ENCODE peak calls at places on chromosomes 7 and 10, in ten cellular contexts. One of them, this sample, is unnamed.

GRCh38 chr10:132560248-132560731 is 22.7 kb downstream of the INPP5A start:
- DNase-seq in activated CD4-positive, alpha-beta T cell treated with anti-CD3 and anti-CD28 coated beads, Interleukin-2, amount 50 U/mL, for 1 hour: no peak
- DNase-seq in NCI-H1105: no peak
- DNase-seq in fibroblast of lung: peak; percentile 33
- DNase-seq in activated naive CD4-positive, alpha-beta T cell treated with Interleukin-2 at 50 U/mL for 16 hours: no peak
- DNase-seq in T-cell: no peak
- DNase-seq in iPS DF 6.9: no peak
- DNase-seq in esophagus muscularis mucosa: no peak
- DNase-seq in transverse colon: no peak
- DNase-seq in HepG2: no peak
- DNase-seq in this sample: no peak

GRCh38 chr10:102405108-102405561 is 9.6 kb downstream of the NFKB2 start:
- DNase-seq in NCI-H1105: no peak
- DNase-seq in T-cell: no peak
- DNase-seq in transverse colon: no peak
- DNase-seq in esophagus muscularis mucosa: no peak
- DNase-seq in fibroblast of lung: no peak
- DNase-seq in iPS DF 6.9: no peak
- DNase-seq in HepG2: no peak
- DNase-seq in activated CD4-positive, alpha-beta T cell treated with anti-CD3 and anti-CD28 coated beads, Interleukin-2, amount 50 U/mL, for 1 hour: no peak
- DNase-seq in activated naive CD4-positive, alpha-beta T cell treated with Interleukin-2 at 50 U/mL for 16 hours: no peak
- DNase-seq in this sample: no peak

GRCh38 chr7:32905175-32905662 is 13.7 kb upstream of the KBTBD2 start:
- DNase-seq in iPS DF 6.9: peak; percentile 66
- DNase-seq in activated CD4-positive, alpha-beta T cell treated with anti-CD3 and anti-CD28 coated beads, Interleukin-2, amount 50 U/mL, for 1 hour: peak; percentile 62
- DNase-seq in esophagus muscularis mucosa: no peak
- DNase-seq in HepG2: no peak
- DNase-seq in fibroblast of lung: peak; percentile 83
- DNase-seq in activated naive CD4-positive, alpha-beta T cell treated with Interleukin-2 at 50 U/mL for 16 hours: peak; percentile 79
- DNase-seq in NCI-H1105: no peak
- DNase-seq in T-cell: peak; percentile 68
- DNase-seq in transverse colon: peak; percentile 27
- DNase-seq in this sample: peak; percentile 90

GRCh38 chr10:987635-987905 is 664 bp upstream of the GTPBP4 start:
- DNase-seq in T-cell: no peak
- DNase-seq in activated CD4-positive, alpha-beta T cell treated with anti-CD3 and anti-CD28 coated beads, Interleukin-2, amount 50 U/mL, for 1 hour: no peak
- DNase-seq in iPS DF 6.9: no peak
- DNase-seq in fibroblast of lung: no peak
- DNase-seq in activated naive CD4-positive, alpha-beta T cell treated with Interleukin-2 at 50 U/mL for 16 hours: no peak
- DNase-seq in esophagus muscularis mucosa: no peak
- DNase-seq in NCI-H1105: no peak
- DNase-seq in HepG2: no peak
- DNase-seq in transverse colon: no peak
- DNase-seq in this sample: no peak

GRCh38 chr7:119562839-119563238 is 710.1 kb upstream of the KCND2 start:
- DNase-seq in esophagus muscularis mucosa: no peak
- DNase-seq in HepG2: no peak
- DNase-seq in fibroblast of lung: no peak
- DNase-seq in transverse colon: no peak
- DNase-seq in activated CD4-positive, alpha-beta T cell treated with anti-CD3 and anti-CD28 coated beads, Interleukin-2, amount 50 U/mL, for 1 hour: no peak
- DNase-seq in NCI-H1105: peak; percentile 59
- DNase-seq in iPS DF 6.9: no peak
- DNase-seq in activated naive CD4-positive, alpha-beta T cell treated with Interleukin-2 at 50 U/mL for 16 hours: no peak
- DNase-seq in T-cell: no peak
- DNase-seq in this sample: no peak

GRCh38 chr7:117110480-117111315 is 157.4 kb downstream of the ST7 start:
- DNase-seq in transverse colon: no peak
- DNase-seq in activated naive CD4-positive, alpha-beta T cell treated with Interleukin-2 at 50 U/mL for 16 hours: peak; percentile 45
- DNase-seq in T-cell: peak; percentile 16
- DNase-seq in fibroblast of lung: no peak
- DNase-seq in iPS DF 6.9: no peak
- DNase-seq in NCI-H1105: no peak
- DNase-seq in activated CD4-positive, alpha-beta T cell treated with anti-CD3 and anti-CD28 coated beads, Interleukin-2, amount 50 U/mL, for 1 hour: peak; percentile 18
- DNase-seq in HepG2: no peak
- DNase-seq in esophagus muscularis mucosa: no peak
- DNase-seq in this sample: no peak

GRCh38 chr7:70696139-70696782 is 435.7 kb upstream of the GALNT17 start:
- DNase-seq in activated naive CD4-positive, alpha-beta T cell treated with Interleukin-2 at 50 U/mL for 16 hours: no peak
- DNase-seq in NCI-H1105: no peak
- DNase-seq in fibroblast of lung: peak; percentile 65
- DNase-seq in T-cell: no peak
- DNase-seq in HepG2: no peak
- DNase-seq in activated CD4-positive, alpha-beta T cell treated with anti-CD3 and anti-CD28 coated beads, Interleukin-2, amount 50 U/mL, for 1 hour: no peak
- DNase-seq in transverse colon: no peak
- DNase-seq in iPS DF 6.9: no peak
- DNase-seq in esophagus muscularis mucosa: no peak
- DNase-seq in this sample: no peak

GRCh38 chr7:140526901-140527664 is 47.8 kb upstream of the MKRN1 start:
- DNase-seq in HepG2: no peak
- DNase-seq in NCI-H1105: no peak
- DNase-seq in T-cell: no peak
- DNase-seq in transverse colon: no peak
- DNase-seq in iPS DF 6.9: no peak
- DNase-seq in activated naive CD4-positive, alpha-beta T cell treated with Interleukin-2 at 50 U/mL for 16 hours: no peak
- DNase-seq in activated CD4-positive, alpha-beta T cell treated with anti-CD3 and anti-CD28 coated beads, Interleukin-2, amount 50 U/mL, for 1 hour: no peak
- DNase-seq in fibroblast of lung: peak; percentile 66
- DNase-seq in esophagus muscularis mucosa: no peak
- DNase-seq in this sample: no peak

GRCh38 chr10:74176380-74177139 is 25.5 kb downstream of the ADK start:
- DNase-seq in T-cell: peak; percentile 96
- DNase-seq in iPS DF 6.9: peak; percentile 92
- DNase-seq in activated naive CD4-positive, alpha-beta T cell treated with Interleukin-2 at 50 U/mL for 16 hours: peak; percentile 98
- DNase-seq in fibroblast of lung: peak; percentile 93
- DNase-seq in activated CD4-positive, alpha-beta T cell treated with anti-CD3 and anti-CD28 coated beads, Interleukin-2, amount 50 U/mL, for 1 hour: peak; percentile 97
- DNase-seq in esophagus muscularis mucosa: peak; percentile 98
- DNase-seq in transverse colon: peak; percentile 96
- DNase-seq in HepG2: peak; percentile 92
- DNase-seq in NCI-H1105: peak; percentile 90
- DNase-seq in this sample: peak; percentile 98

GRCh38 chr10:43236176-43236850 is 30.6 kb downstream of the RASGEF1A start:
- DNase-seq in fibroblast of lung: no peak
- DNase-seq in T-cell: no peak
- DNase-seq in activated naive CD4-positive, alpha-beta T cell treated with Interleukin-2 at 50 U/mL for 16 hours: peak; percentile 1
- DNase-seq in activated CD4-positive, alpha-beta T cell treated with anti-CD3 and anti-CD28 coated beads, Interleukin-2, amount 50 U/mL, for 1 hour: no peak
- DNase-seq in NCI-H1105: no peak
- DNase-seq in esophagus muscularis mucosa: no peak
- DNase-seq in iPS DF 6.9: no peak
- DNase-seq in HepG2: no peak
- DNase-seq in transverse colon: no peak
- DNase-seq in this sample: peak; percentile 33

GRCh38 chr7:72080349-72080766 is 331.8 kb downstream of the CALN1 start:
- DNase-seq in T-cell: no peak
- DNase-seq in transverse colon: no peak
- DNase-seq in esophagus muscularis mucosa: no peak
- DNase-seq in iPS DF 6.9: no peak
- DNase-seq in activated CD4-positive, alpha-beta T cell treated with anti-CD3 and anti-CD28 coated beads, Interleukin-2, amount 50 U/mL, for 1 hour: no peak
- DNase-seq in fibroblast of lung: no peak
- DNase-seq in HepG2: no peak
- DNase-seq in NCI-H1105: no peak
- DNase-seq in activated naive CD4-positive, alpha-beta T cell treated with Interleukin-2 at 50 U/mL for 16 hours: no peak
- DNase-seq in this sample: peak; percentile 62

GRCh38 chr7:100156331-100157068 is 2.0 kb downstream of the TRAPPC14 start:
- DNase-seq in HepG2: no peak
- DNase-seq in NCI-H1105: no peak
- DNase-seq in fibroblast of lung: no peak
- DNase-seq in activated naive CD4-positive, alpha-beta T cell treated with Interleukin-2 at 50 U/mL for 16 hours: no peak
- DNase-seq in iPS DF 6.9: no peak
- DNase-seq in activated CD4-positive, alpha-beta T cell treated with anti-CD3 and anti-CD28 coated beads, Interleukin-2, amount 50 U/mL, for 1 hour: no peak
- DNase-seq in T-cell: no peak
- DNase-seq in esophagus muscularis mucosa: no peak
- DNase-seq in transverse colon: no peak
- DNase-seq in this sample: peak; percentile 54

GRCh38 chr10:15856328-15857000 is 3.8 kb downstream of the MINDY3 start:
- DNase-seq in activated CD4-positive, alpha-beta T cell treated with anti-CD3 and anti-CD28 coated beads, Interleukin-2, amount 50 U/mL, for 1 hour: no peak
- DNase-seq in T-cell: no peak
- DNase-seq in transverse colon: no peak
- DNase-seq in esophagus muscularis mucosa: no peak
- DNase-seq in iPS DF 6.9: no peak
- DNase-seq in fibroblast of lung: no peak
- DNase-seq in activated naive CD4-positive, alpha-beta T cell treated with Interleukin-2 at 50 U/mL for 16 hours: no peak
- DNase-seq in NCI-H1105: no peak
- DNase-seq in HepG2: no peak
- DNase-seq in this sample: peak; percentile 61

GRCh38 chr7:88224596-88225275 is 4.9 kb upstream of the SRI start:
- DNase-seq in esophagus muscularis mucosa: no peak
- DNase-seq in activated naive CD4-positive, alpha-beta T cell treated with Interleukin-2 at 50 U/mL for 16 hours: no peak
- DNase-seq in fibroblast of lung: peak; percentile 80
- DNase-seq in iPS DF 6.9: no peak
- DNase-seq in transverse colon: no peak
- DNase-seq in NCI-H1105: no peak
- DNase-seq in HepG2: no peak
- DNase-seq in activated CD4-positive, alpha-beta T cell treated with anti-CD3 and anti-CD28 coated beads, Interleukin-2, amount 50 U/mL, for 1 hour: no peak
- DNase-seq in T-cell: no peak
- DNase-seq in this sample: no peak

GRCh38 chr10:69048103-69048502 is 39.8 kb upstream of the SRGN start:
- DNase-seq in iPS DF 6.9: no peak
- DNase-seq in activated CD4-positive, alpha-beta T cell treated with anti-CD3 and anti-CD28 coated beads, Interleukin-2, amount 50 U/mL, for 1 hour: no peak
- DNase-seq in activated naive CD4-positive, alpha-beta T cell treated with Interleukin-2 at 50 U/mL for 16 hours: peak; percentile 34
- DNase-seq in fibroblast of lung: no peak
- DNase-seq in esophagus muscularis mucosa: no peak
- DNase-seq in T-cell: no peak
- DNase-seq in HepG2: no peak
- DNase-seq in transverse colon: no peak
- DNase-seq in NCI-H1105: no peak
- DNase-seq in this sample: no peak

GRCh38 chr10:85610381-85611092 is 756.1 kb downstream of the GRID1 start:
- DNase-seq in esophagus muscularis mucosa: peak; percentile 90
- DNase-seq in fibroblast of lung: no peak
- DNase-seq in T-cell: no peak
- DNase-seq in activated naive CD4-positive, alpha-beta T cell treated with Interleukin-2 at 50 U/mL for 16 hours: no peak
- DNase-seq in HepG2: no peak
- DNase-seq in NCI-H1105: no peak
- DNase-seq in iPS DF 6.9: no peak
- DNase-seq in activated CD4-positive, alpha-beta T cell treated with anti-CD3 and anti-CD28 coated beads, Interleukin-2, amount 50 U/mL, for 1 hour: no peak
- DNase-seq in transverse colon: no peak
- DNase-seq in this sample: peak; percentile 30

GRCh38 chr7:23467281-23467680 is 3.0 kb downstream of the IGF2BP3 start:
- DNase-seq in NCI-H1105: no peak
- DNase-seq in activated naive CD4-positive, alpha-beta T cell treated with Interleukin-2 at 50 U/mL for 16 hours: no peak
- DNase-seq in T-cell: no peak
- DNase-seq in activated CD4-positive, alpha-beta T cell treated with anti-CD3 and anti-CD28 coated beads, Interleukin-2, amount 50 U/mL, for 1 hour: no peak
- DNase-seq in transverse colon: no peak
- DNase-seq in esophagus muscularis mucosa: no peak
- DNase-seq in iPS DF 6.9: no peak
- DNase-seq in HepG2: no peak
- DNase-seq in fibroblast of lung: no peak
- DNase-seq in this sample: no peak

GRCh38 chr7:19107392-19108147 is 9.9 kb downstream of the TWIST1 start:
- DNase-seq in esophagus muscularis mucosa: no peak
- DNase-seq in NCI-H1105: no peak
- DNase-seq in iPS DF 6.9: no peak
- DNase-seq in HepG2: no peak
- DNase-seq in activated CD4-positive, alpha-beta T cell treated with anti-CD3 and anti-CD28 coated beads, Interleukin-2, amount 50 U/mL, for 1 hour: no peak
- DNase-seq in T-cell: no peak
- DNase-seq in activated naive CD4-positive, alpha-beta T cell treated with Interleukin-2 at 50 U/mL for 16 hours: no peak
- DNase-seq in fibroblast of lung: peak; percentile 70
- DNase-seq in transverse colon: no peak
- DNase-seq in this sample: peak; percentile 72

GRCh38 chr10:49187044-49187484 is 1.1 kb downstream of the TMEM273 start:
- DNase-seq in T-cell: no peak
- DNase-seq in HepG2: no peak
- DNase-seq in activated naive CD4-positive, alpha-beta T cell treated with Interleukin-2 at 50 U/mL for 16 hours: no peak
- DNase-seq in activated CD4-positive, alpha-beta T cell treated with anti-CD3 and anti-CD28 coated beads, Interleukin-2, amount 50 U/mL, for 1 hour: no peak
- DNase-seq in fibroblast of lung: no peak
- DNase-seq in iPS DF 6.9: no peak
- DNase-seq in NCI-H1105: no peak
- DNase-seq in esophagus muscularis mucosa: peak; percentile 81
- DNase-seq in transverse colon: no peak
- DNase-seq in this sample: no peak

GRCh38 chr7:33671521-33672262 is 233.6 kb upstream of the BMPER start:
- DNase-seq in transverse colon: no peak
- DNase-seq in iPS DF 6.9: no peak
- DNase-seq in T-cell: no peak
- DNase-seq in NCI-H1105: peak; percentile 44
- DNase-seq in esophagus muscularis mucosa: peak; percentile 55
- DNase-seq in activated naive CD4-positive, alpha-beta T cell treated with Interleukin-2 at 50 U/mL for 16 hours: no peak
- DNase-seq in fibroblast of lung: no peak
- DNase-seq in activated CD4-positive, alpha-beta T cell treated with anti-CD3 and anti-CD28 coated beads, Interleukin-2, amount 50 U/mL, for 1 hour: no peak
- DNase-seq in HepG2: no peak
- DNase-seq in this sample: no peak

GRCh38 chr10:75926763-75927162 is 495.3 kb downstream of the LRMDA start:
- DNase-seq in transverse colon: peak; percentile 47
- DNase-seq in HepG2: no peak
- DNase-seq in fibroblast of lung: no peak
- DNase-seq in activated CD4-positive, alpha-beta T cell treated with anti-CD3 and anti-CD28 coated beads, Interleukin-2, amount 50 U/mL, for 1 hour: no peak
- DNase-seq in T-cell: no peak
- DNase-seq in esophagus muscularis mucosa: no peak
- DNase-seq in iPS DF 6.9: no peak
- DNase-seq in NCI-H1105: no peak
- DNase-seq in activated naive CD4-positive, alpha-beta T cell treated with Interleukin-2 at 50 U/mL for 16 hours: no peak
- DNase-seq in this sample: no peak

GRCh38 chr7:138924551-138925225 is 56.5 kb downstream of the KIAA1549 start:
- DNase-seq in iPS DF 6.9: no peak
- DNase-seq in transverse colon: no peak
- DNase-seq in HepG2: no peak
- DNase-seq in T-cell: no peak
- DNase-seq in esophagus muscularis mucosa: no peak
- DNase-seq in activated naive CD4-positive, alpha-beta T cell treated with Interleukin-2 at 50 U/mL for 16 hours: no peak
- DNase-seq in activated CD4-positive, alpha-beta T cell treated with anti-CD3 and anti-CD28 coated beads, Interleukin-2, amount 50 U/mL, for 1 hour: no peak
- DNase-seq in fibroblast of lung: no peak
- DNase-seq in NCI-H1105: no peak
- DNase-seq in this sample: no peak

GRCh38 chr10:47111329-47111862 is 188.6 kb upstream of the GDF10 start:
- DNase-seq in activated naive CD4-positive, alpha-beta T cell treated with Interleukin-2 at 50 U/mL for 16 hours: no peak
- DNase-seq in NCI-H1105: no peak
- DNase-seq in fibroblast of lung: no peak
- DNase-seq in activated CD4-positive, alpha-beta T cell treated with anti-CD3 and anti-CD28 coated beads, Interleukin-2, amount 50 U/mL, for 1 hour: no peak
- DNase-seq in HepG2: no peak
- DNase-seq in esophagus muscularis mucosa: peak; percentile 55
- DNase-seq in iPS DF 6.9: no peak
- DNase-seq in transverse colon: no peak
- DNase-seq in T-cell: no peak
- DNase-seq in this sample: peak; percentile 49

GRCh38 chr7:134154581-134155130 is 27.5 kb downstream of the LRGUK start:
- DNase-seq in activated naive CD4-positive, alpha-beta T cell treated with Interleukin-2 at 50 U/mL for 16 hours: no peak
- DNase-seq in transverse colon: no peak
- DNase-seq in iPS DF 6.9: no peak
- DNase-seq in esophagus muscularis mucosa: no peak
- DNase-seq in T-cell: no peak
- DNase-seq in activated CD4-positive, alpha-beta T cell treated with anti-CD3 and anti-CD28 coated beads, Interleukin-2, amount 50 U/mL, for 1 hour: no peak
- DNase-seq in NCI-H1105: no peak
- DNase-seq in HepG2: no peak
- DNase-seq in fibroblast of lung: peak; percentile 23
- DNase-seq in this sample: no peak

This sample was measured in islet precursor cell.